ENCODE peak calls at places on chromosomes 7 and 10, in eight cellular contexts. S, L, Q, E, B, Z, V and A are unnamed samples.

GRCh38 chr10:13310518-13311176 is 10.8 kb upstream of the PHYH start:
- DNase-seq in S (no peak), L (no peak), Q (no peak), E (no peak), B (no peak), Z (no peak), V (no peak), A (no peak)

GRCh38 chr7:3260425-3260762 is 40.7 kb upstream of the SDK1 start:
- DNase-seq in S (no peak), L (no peak), Q (no peak), E (peak), B (no peak), Z (no peak), V (no peak), A (no peak)

GRCh38 chr10:63700935-63701263 is 179.7 kb downstream of the REEP3 start:
- DNase-seq in S (no peak), L (no peak), Q (no peak), E (peak), B (no peak), Z (no peak), V (no peak), A (no peak)

GRCh38 chr7:77258593-77258992 is 59.0 kb upstream of the FGL2 start:
- DNase-seq in S (no peak), L (no peak), Q (no peak), E (no peak), B (no peak), Z (no peak), V (no peak), A (no peak)

GRCh38 chr10:71737356-71738172 is 18.0 kb upstream of the C10orf105 start:
- DNase-seq in S (no peak), L (no peak), Q (no peak), E (no peak), B (no peak), Z (no peak), V (no peak), A (no peak)

GRCh38 chr10:71156436-71156835 is 55.9 kb upstream of the UNC5B start:
- DNase-seq in S (no peak), L (no peak), Q (no peak), E (no peak), B (no peak), Z (no peak), V (no peak), A (no peak)

GRCh38 chr7:81525901-81526300 is 243.9 kb downstream of the HGF start:
- DNase-seq in S (no peak), L (no peak), Q (no peak), E (peak), B (no peak), Z (no peak), V (no peak), A (no peak)

GRCh38 chr10:79242620-79243152 is 104.6 kb upstream of the PPIF start:
- DNase-seq in S (no peak), L (no peak), Q (peak), E (peak), B (peak), Z (peak), V (peak), A (peak)

GRCh38 chr7:123824754-123825067 is 20.3 kb upstream of the HYAL4 start:
- DNase-seq in S (no peak), L (no peak), Q (no peak), E (peak), B (no peak), Z (no peak), V (no peak), A (no peak)

GRCh38 chr7:1404881-1405548 is 54.3 kb downstream of the MICALL2 start:
- DNase-seq in S (no peak), L (no peak), Q (no peak), E (no peak), B (no peak), Z (peak), V (no peak), A (no peak)

GRCh38 chr10:11893749-11894278 is 70.7 kb downstream of the PROSER2 start:
- DNase-seq in S (no peak), L (no peak), Q (no peak), E (no peak), B (no peak), Z (no peak), V (no peak), A (no peak)

GRCh38 chr7:78435355-78435754 is 636.8 kb downstream of the PHTF2 start:
- DNase-seq in S (no peak), L (peak), Q (no peak), E (no peak), B (no peak), Z (no peak), V (no peak), A (no peak)

GRCh38 chr10:25689346-25690095 is 244.5 kb upstream of the MYO3A start:
- DNase-seq in S (no peak), L (no peak), Q (no peak), E (no peak), B (no peak), Z (no peak), V (no peak), A (no peak)

GRCh38 chr7:43553999-43554398 is 28.9 kb upstream of the STK17A start:
- DNase-seq in S (no peak), L (no peak), Q (no peak), E (peak), B (peak), Z (no peak), V (no peak), A (no peak)

GRCh38 chr10:44703241-44704155 is 207.6 kb upstream of the TMEM72 start:
- DNase-seq in S (no peak), L (no peak), Q (no peak), E (peak), B (no peak), Z (no peak), V (no peak), A (no peak)

GRCh38 chr10:80540644-80541143 is 3.0 kb downstream of the SH2D4B start:
- DNase-seq in S (no peak), L (no peak), Q (no peak), E (no peak), B (no peak), Z (no peak), V (no peak), A (peak)

GRCh38 chr7:66522518-66522917 is 106.2 kb upstream of the KCTD7 start:
- DNase-seq in S (no peak), L (no peak), Q (no peak), E (no peak), B (no peak), Z (no peak), V (no peak), A (no peak)

GRCh38 chr7:7681191-7681935 is 37.0 kb downstream of the RPA3 start:
- DNase-seq in S (no peak), L (no peak), Q (peak), E (peak), B (no peak), Z (no peak), V (no peak), A (peak)

GRCh38 chr7:19621740-19622139 is 87.1 kb downstream of the POLR1F start:
- DNase-seq in S (no peak), L (no peak), Q (no peak), E (peak), B (no peak), Z (no peak), V (no peak), A (no peak)

GRCh38 chr7:78063758-78064157 is 265.2 kb downstream of the PHTF2 start:
- DNase-seq in S (no peak), L (no peak), Q (no peak), E (no peak), B (no peak), Z (no peak), V (no peak), A (no peak)

GRCh38 chr7:1902231-1902855 is 232.3 kb downstream of the ELFN1 start:
- DNase-seq in S (no peak), L (no peak), Q (no peak), E (no peak), B (peak), Z (peak), V (no peak), A (no peak)

GRCh38 chr7:10038351-10038750 is 935.3 kb upstream of the PHF14 start:
- DNase-seq in S (no peak), L (no peak), Q (no peak), E (no peak), B (no peak), Z (no peak), V (no peak), A (no peak)

GRCh38 chr7:522071-522937 is 2.7 kb upstream of the PDGFA start:
- DNase-seq in S (no peak), L (no peak), Q (peak), E (peak), B (no peak), Z (no peak), V (no peak), A (peak)

GRCh38 chr10:43313901-43314300 is 47.0 kb upstream of the RASGEF1A start:
- DNase-seq in S (no peak), L (no peak), Q (no peak), E (no peak), B (no peak), Z (no peak), V (no peak), A (no peak)

GRCh38 chr10:92689663-92690210 is at the start of gene HHEX:
- DNase-seq in S (no peak), L (no peak), Q (peak), E (peak), B (peak), Z (peak), V (no peak), A (peak)

GRCh38 chr10:74912674-74913073 is 86.3 kb downstream of the KAT6B start:
- DNase-seq in S (no peak), L (no peak), Q (no peak), E (no peak), B (no peak), Z (no peak), V (no peak), A (no peak)

GRCh38 chr7:31882187-31882586 is 188.0 kb downstream of the PDE1C start:
- DNase-seq in S (no peak), L (peak), Q (no peak), E (no peak), B (no peak), Z (no peak), V (no peak), A (no peak)

GRCh38 chr7:137572071-137572784 is 228.7 kb upstream of the PTN start:
- DNase-seq in S (no peak), L (no peak), Q (no peak), E (peak), B (no peak), Z (no peak), V (no peak), A (no peak)

GRCh38 chr7:157426463-157427301 is 89.9 kb downstream of the DNAJB6 start:
- DNase-seq in S (no peak), L (no peak), Q (no peak), E (no peak), B (peak), Z (no peak), V (no peak), A (no peak)

GRCh38 chr10:17865351-17865750 is 56.2 kb downstream of the MRC1 start:
- DNase-seq in S (no peak), L (no peak), Q (no peak), E (peak), B (no peak), Z (no peak), V (no peak), A (no peak)

GRCh38 chr10:62027841-62028501 is 126.5 kb downstream of the ARID5B start:
- DNase-seq in S (no peak), L (no peak), Q (no peak), E (peak), B (no peak), Z (no peak), V (no peak), A (no peak)

GRCh38 chr10:33276282-33276923 is 58.1 kb downstream of the NRP1 start:
- DNase-seq in S (no peak), L (no peak), Q (no peak), E (no peak), B (no peak), Z (no peak), V (no peak), A (no peak)

GRCh38 chr7:31758770-31759169 is 71.8 kb downstream of the PPP1R17 start:
- DNase-seq in S (no peak), L (no peak), Q (no peak), E (no peak), B (no peak), Z (no peak), V (no peak), A (no peak)

GRCh38 chr10:35792301-35792700 is 150.2 kb upstream of the FZD8 start:
- DNase-seq in S (no peak), L (no peak), Q (no peak), E (peak), B (no peak), Z (no peak), V (no peak), A (no peak)

GRCh38 chr10:128086003-128086863 is 40.0 kb downstream of the MKI67 start:
- DNase-seq in S (no peak), L (peak), Q (no peak), E (no peak), B (no peak), Z (peak), V (no peak), A (no peak)

GRCh38 chr10:102449321-102450123 is 1.8 kb downstream of the C10orf95 start:
- DNase-seq in S (peak), L (no peak), Q (peak), E (peak), B (peak), Z (peak), V (no peak), A (peak)

GRCh38 chr7:151384352-151384697 is 25.5 kb downstream of the WDR86 start:
- DNase-seq in S (no peak), L (no peak), Q (no peak), E (no peak), B (no peak), Z (no peak), V (no peak), A (no peak)

GRCh38 chr10:21326594-21326993 is 198.9 kb downstream of the SKIDA1 start:
- DNase-seq in S (no peak), L (no peak), Q (no peak), E (no peak), B (no peak), Z (no peak), V (no peak), A (no peak)

GRCh38 chr10:124346831-124347230 is 71.9 kb downstream of the OAT start:
- DNase-seq in S (no peak), L (peak), Q (no peak), E (no peak), B (no peak), Z (no peak), V (no peak), A (no peak)

GRCh38 chr10:124349993-124350280 is 68.8 kb downstream of the OAT start:
- DNase-seq in S (no peak), L (peak), Q (no peak), E (no peak), B (no peak), Z (no peak), V (no peak), A (no peak)

GRCh38 chr10:124348801-124349200 is 69.9 kb downstream of the OAT start:
- DNase-seq in S (no peak), L (peak), Q (no peak), E (no peak), B (no peak), Z (no peak), V (no peak), A (no peak)

GRCh38 chr10:124349231-124349992 is 69.3 kb downstream of the OAT start:
- DNase-seq in S (no peak), L (peak), Q (no peak), E (peak), B (no peak), Z (no peak), V (no peak), A (no peak)

DNA sequence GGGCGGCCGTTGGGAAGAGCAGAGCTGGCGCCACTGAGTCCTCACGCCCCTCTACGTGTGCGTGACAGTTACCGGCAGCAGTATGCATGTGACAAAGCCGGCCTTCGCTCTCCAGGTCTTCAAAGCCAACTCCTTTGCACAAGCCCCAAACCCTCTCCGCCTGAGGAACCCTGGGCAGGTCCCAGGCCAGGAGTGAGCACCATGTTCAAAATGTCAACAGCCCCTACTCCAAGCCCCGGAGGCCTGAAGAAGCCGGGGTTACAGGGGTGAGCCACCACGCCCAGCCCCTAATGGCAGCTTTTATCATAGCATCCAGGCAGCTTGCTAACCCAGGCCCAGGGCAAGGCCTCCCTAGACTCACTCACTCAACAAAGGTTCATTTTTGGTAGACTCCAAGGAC is 70.8 kb downstream of the OAT start:
- DNase-seq in S (no peak), L (no peak), Q (no peak), E (no peak), B (no peak), Z (no peak), V (no peak), A (no peak)
- TF ChIP-seq CTCF in S (no peak), L (no peak), Q (no peak), E (peak), B (no peak), Z (peak), V (no peak), A (no peak)

GRCh38 chr7:37208528-37208927 is 240.1 kb downstream of the ELMO1 start:
- DNase-seq in S (no peak), L (peak), Q (peak), E (peak), B (no peak), Z (no peak), V (no peak), A (peak)
- TF ChIP-seq CTCF in S (no peak), L (no peak), Q (no peak), E (peak), B (peak), Z (no peak), V (peak), A (peak)

GRCh38 chr7:24138366-24138765 is 145.6 kb upstream of the NPY start:
- DNase-seq in S (no peak), L (no peak), Q (no peak), E (no peak), B (no peak), Z (no peak), V (no peak), A (no peak)

GRCh38 chr7:24139996-24140395 is 144.0 kb upstream of the NPY start:
- DNase-seq in S (no peak), L (no peak), Q (no peak), E (no peak), B (no peak), Z (no peak), V (no peak), A (no peak)

GRCh38 chr7:24141876-24142509 is 142.0 kb upstream of the NPY start:
- DNase-seq in S (no peak), L (no peak), Q (no peak), E (no peak), B (no peak), Z (no peak), V (no peak), A (no peak)

GRCh38 chr7:24143547-24143946 is 140.4 kb upstream of the NPY start:
- DNase-seq in S (no peak), L (no peak), Q (no peak), E (peak), B (no peak), Z (no peak), V (no peak), A (no peak)
- TF ChIP-seq CTCF in S (no peak), L (no peak), Q (no peak), E (no peak), B (no peak), Z (no peak), V (no peak), A (no peak)

GRCh38 chr10:119165171-119166110 is at the start of gene SFXN4:
- DNase-seq in S (peak), L (peak), Q (peak), E (peak), B (peak), Z (peak), V (no peak), A (peak)
- TF ChIP-seq CTCF in S (no peak), L (no peak), Q (no peak), E (no peak), B (peak), Z (no peak), V (no peak), A (no peak)